ENCODE peak calls at places on chromosomes 2 and 18, in five cellular contexts. I is esophagus muscularis mucosa, D is HFF-Myc, V is pancreas, J is foreskin fibroblast. F is an unnamed sample.
A peak's percentile ranks its signal among the peaks of the same experiment; 100 is the strongest.

GRCh38 chr18:51051105-51051712 is 21.2 kb downstream of the SMAD4 start:
- DNase-seq in V (no peak), J (peak; percentile 70), D (peak; percentile 20), I (no peak), F (no peak)

GRCh38 chr2:44342854-44343253 is 18.4 kb downstream of the PREPL start:
- DNase-seq in J (peak; percentile 7), I (no peak), D (no peak), V (no peak), F (no peak)

GRCh38 chr2:38552259-38552658 is 50.5 kb downstream of the HNRNPLL start:
- DNase-seq in V (no peak), J (no peak), D (no peak), I (no peak), F (no peak)

GRCh38 chr2:237515621-237516275 is 28.7 kb downstream of the MLPH start:
- DNase-seq in V (no peak), J (no peak), I (no peak), D (no peak), F (no peak)

GRCh38 chr2:239337877-239338484 is 62.8 kb downstream of the HDAC4 start:
- DNase-seq in J (no peak), D (no peak), V (peak; percentile 60), I (no peak), F (no peak)

GRCh38 chr18:34611904-34612303 is 98.2 kb upstream of the DTNA start:
- DNase-seq in I (no peak), J (no peak), D (no peak), V (peak; percentile 16), F (no peak)

GRCh38 chr2:170739048-170739447 is 23.9 kb downstream of the SP5 start:
- DNase-seq in J (peak; percentile 93), D (peak; percentile 65), I (no peak), V (no peak), F (no peak)

GRCh38 chr2:186544255-186544675 is 45.6 kb upstream of the ITGAV start:
- DNase-seq in J (peak; percentile 87), I (no peak), V (no peak), D (peak; percentile 77), F (no peak)

GRCh38 chr2:56077352-56077915 is 106.4 kb upstream of the CCDC85A start:
- DNase-seq in J (peak; percentile 10), V (no peak), D (no peak), I (no peak), F (no peak)

GRCh38 chr2:60297296-60298010 is 256.0 kb downstream of the BCL11A start:
- DNase-seq in D (no peak), I (no peak), V (peak; percentile 56), J (no peak), F (no peak)

GRCh38 chr2:188811522-188811921 is 162.7 kb upstream of the COL3A1 start:
- DNase-seq in D (no peak), I (no peak), V (no peak), J (peak; percentile 76), F (no peak)

GRCh38 chr2:191869178-191869577 is 22.3 kb upstream of the CAVIN2 start:
- DNase-seq in V (no peak), D (no peak), I (no peak), J (peak; percentile 65), F (no peak)

DNA sequence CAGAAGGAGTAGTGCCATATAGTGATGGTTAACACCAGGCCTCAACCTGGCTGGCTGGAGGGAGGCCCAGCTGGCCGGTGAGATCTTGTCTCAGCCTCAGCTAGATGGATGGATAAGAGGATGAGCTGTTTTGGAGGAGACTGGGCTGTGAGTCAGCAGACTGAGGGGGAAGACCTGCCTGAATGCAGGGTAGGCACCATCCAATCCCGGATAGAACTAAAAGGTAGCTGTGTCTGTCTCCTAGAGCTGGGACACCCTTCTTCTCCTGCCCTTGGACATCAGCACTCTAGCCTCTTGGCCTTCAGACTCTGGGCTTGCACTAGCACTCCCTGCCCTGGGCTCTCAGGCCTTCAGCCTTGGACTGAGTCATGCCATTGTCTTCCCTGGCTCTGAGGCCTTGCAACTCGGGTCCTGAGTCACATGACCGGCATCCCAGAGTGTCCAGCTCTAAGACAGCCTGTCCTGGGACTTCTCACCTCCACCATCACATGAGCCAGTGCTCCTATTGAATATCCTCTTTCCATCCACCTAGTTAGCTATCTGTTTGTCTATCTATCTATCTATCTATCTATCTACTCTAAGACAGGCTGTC is 131.3 kb downstream of the TPO start:
- DNase-seq in I (no peak), J (peak; percentile 74), D (no peak), V (no peak), F (no peak)
- TF ChIP-seq CTCF in I (no peak), J (no peak), D (no peak), V (no peak), F (no peak)

GRCh38 chr2:240507060-240507777 is 50.6 kb downstream of the ANKMY1 start:
- DNase-seq in I (peak; percentile 77), V (no peak), D (no peak), J (no peak), F (no peak)
- TF ChIP-seq CTCF in I (no peak), V (no peak), D (no peak), J (no peak), F (no peak)

DNA sequence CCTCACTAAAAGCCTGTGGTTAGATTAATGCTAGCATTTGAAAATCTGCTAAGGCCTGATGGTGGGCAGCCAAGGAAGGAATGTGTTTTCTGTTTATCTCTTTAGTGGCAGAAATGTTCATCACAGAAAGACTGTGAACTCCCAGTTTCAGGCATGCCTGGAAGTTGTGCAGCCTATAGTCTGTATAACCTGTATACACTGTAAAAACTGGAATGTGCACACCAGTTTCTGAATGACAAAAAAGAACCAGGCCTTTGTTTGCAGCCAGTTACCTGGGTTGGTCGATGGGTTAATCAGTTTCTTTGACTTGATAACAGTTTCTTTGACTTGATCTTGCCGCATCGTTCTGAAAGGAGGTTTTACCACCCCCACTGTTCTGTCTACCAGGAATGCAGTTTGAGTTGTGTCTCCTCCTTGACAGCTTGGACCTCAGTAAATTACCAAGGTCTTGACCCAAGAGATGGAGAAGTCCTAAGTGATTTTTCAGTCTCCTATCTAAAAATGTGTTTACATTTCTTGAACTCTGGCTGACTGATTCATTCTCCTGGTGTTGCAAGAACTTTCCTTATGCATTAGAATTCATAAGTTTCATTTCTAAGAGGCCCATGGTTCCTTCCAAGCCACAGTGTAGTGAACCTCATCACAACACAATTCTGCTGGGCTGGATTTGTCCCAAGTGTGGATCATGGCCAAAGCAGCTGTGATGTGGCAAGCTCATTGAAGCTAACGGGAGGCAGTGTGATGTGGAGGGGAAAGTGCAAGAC is 62.2 kb downstream of the KIAA2012 start:
- DNase-seq in V (peak; percentile 30), D (peak; percentile 94), I (peak; percentile 95), J (peak; percentile 99), F (no peak)
- TF ChIP-seq CTCF in V (no peak), D (no peak), I (no peak), J (peak; percentile 10), F (no peak)

GRCh38 chr2:214315324-214315723 is 95.5 kb upstream of the VWC2L start:
- DNase-seq in D (no peak), J (no peak), V (no peak), I (no peak), F (no peak)

GRCh38 chr2:214311931-214312749 is 98.7 kb upstream of the VWC2L start:
- DNase-seq in D (no peak), I (no peak), V (no peak), J (peak; percentile 1), F (no peak)

GRCh38 chr2:214310319-214310718 is 100.5 kb upstream of the VWC2L start:
- DNase-seq in I (no peak), V (no peak), D (no peak), J (no peak), F (no peak)

GRCh38 chr2:214311031-214311533 is 99.8 kb upstream of the VWC2L start:
- DNase-seq in D (no peak), I (no peak), J (no peak), V (no peak), F (no peak)
- TF ChIP-seq CTCF in D (peak; percentile 28), I (no peak), J (peak; percentile 16), V (no peak), F (no peak)

F was measured in CD4-positive, alpha-beta T cell.